ENCODE peak calls at places on chromosome 22, in seven cellular contexts. C is mucosa of descending colon; R is right atrium auricular region; G is GM10248; E is psoas muscle; D is A549; V is stimulated activated CD8-positive, alpha-beta memory T cell treated with anti-CD3 and anti-CD28 coated beads, Interleukin-2, amount 100 ng/mL, for 48 hours. J is an unnamed sample.

GRCh38 chr22:35324067-35324466 is 24.4 kb downstream of the TOM1 start:
- DNase-seq in C (no peak), R (no peak), G (no peak), E (no peak), D (no peak), V (no peak), J (no peak)

GRCh38 chr22:22877523-22878210 is 9.9 kb upstream of the IGLL5 start:
- DNase-seq in C (peak; percentile 65), R (no peak), G (no peak), E (peak; percentile 69), D (peak; percentile 61), V (peak; percentile 53), J (peak; percentile 85)

GRCh38 chr22:46320716-46321386 is 14.7 kb upstream of the TRMU start:
- DNase-seq in C (no peak), R (no peak), G (no peak), E (no peak), D (no peak), V (no peak), J (no peak)

GRCh38 chr22:47041201-47042115 is 279.0 kb downstream of the TBC1D22A start:
- DNase-seq in C (peak; percentile 37), R (no peak), G (no peak), E (no peak), D (no peak), V (no peak), J (no peak)

GRCh38 chr22:44185237-44186120 is 4.8 kb downstream of the PARVG start:
- DNase-seq in C (no peak), R (no peak), G (no peak), E (no peak), D (no peak), V (no peak), J (no peak)

GRCh38 chr22:40499187-40499753 is 128.9 kb downstream of the SGSM3 start:
- DNase-seq in C (no peak), R (peak; percentile 75), G (peak; percentile 36), E (peak; percentile 18), D (peak; percentile 89), V (no peak), J (no peak)

GRCh38 chr22:42338502-42338901 is 68.0 kb upstream of the TCF20 start:
- DNase-seq in C (no peak), R (no peak), G (no peak), E (no peak), D (no peak), V (no peak), J (no peak)

GRCh38 chr22:30909306-30909705 is 59.3 kb downstream of the MORC2 start:
- DNase-seq in C (no peak), R (no peak), G (no peak), E (no peak), D (no peak), V (no peak), J (no peak)

GRCh38 chr22:22823126-22823804 is 64.4 kb upstream of the IGLL5 start:
- DNase-seq in C (no peak), R (no peak), G (no peak), E (no peak), D (no peak), V (no peak), J (no peak)

GRCh38 chr22:24186892-24187670 is 5.8 kb downstream of the SUSD2 start:
- DNase-seq in C (peak; percentile 50), R (no peak), G (no peak), E (no peak), D (no peak), V (no peak), J (no peak)

GRCh38 chr22:39592104-39593060 is 21.8 kb downstream of the CACNA1I start:
- DNase-seq in C (no peak), R (no peak), G (no peak), E (peak; percentile 44), D (peak; percentile 71), V (no peak), J (no peak)

GRCh38 chr22:23850136-23850611 is 7.5 kb upstream of the SLC2A11 start:
- DNase-seq in C (peak; percentile 42), R (no peak), G (no peak), E (no peak), D (no peak), V (no peak), J (no peak)

GRCh38 chr22:35230839-35231584 is 26.3 kb upstream of the HMGXB4 start:
- DNase-seq in C (no peak), R (no peak), G (no peak), E (no peak), D (peak; percentile 48), V (no peak), J (peak; percentile 11)

GRCh38 chr22:17131686-17132085 is 10.5 kb upstream of the TMEM121B start:
- DNase-seq in C (no peak), R (no peak), G (no peak), E (no peak), D (no peak), V (no peak), J (no peak)

GRCh38 chr22:32204211-32204855 is 540 bp downstream of the RFPL2 start:
- DNase-seq in C (peak; percentile 45), R (no peak), G (no peak), E (no peak), D (peak; percentile 36), V (no peak), J (peak; percentile 71)

GRCh38 chr22:39634530-39635399 is 64.2 kb downstream of the CACNA1I start:
- DNase-seq in C (no peak), R (no peak), G (no peak), E (no peak), D (peak; percentile 75), V (no peak), J (no peak)

GRCh38 chr22:34414467-34415440 is 494.5 kb upstream of the LARGE1 start:
- DNase-seq in C (no peak), R (no peak), G (peak; percentile 16), E (no peak), D (peak; percentile 66), V (peak; percentile 1), J (peak; percentile 78)

GRCh38 chr22:40728731-40729189 is 49.5 kb downstream of the MCHR1 start:
- DNase-seq in C (peak; percentile 67), R (no peak), G (no peak), E (no peak), D (no peak), V (peak; percentile 40), J (no peak)

GRCh38 chr22:39625554-39626537 is 55.3 kb downstream of the CACNA1I start:
- DNase-seq in C (no peak), R (no peak), G (no peak), E (no peak), D (no peak), V (no peak), J (no peak)

GRCh38 chr22:50445071-50445879 is 29.6 kb downstream of the SBF1 start:
- DNase-seq in C (peak; percentile 59), R (no peak), G (no peak), E (peak; percentile 23), D (no peak), V (no peak), J (no peak)

GRCh38 chr22:36765943-36766450 is 9.9 kb downstream of the IFT27 start:
- DNase-seq in C (no peak), R (no peak), G (no peak), E (no peak), D (no peak), V (no peak), J (no peak)

GRCh38 chr22:28976588-28976987 is 85.0 kb downstream of the C22orf31 start:
- DNase-seq in C (no peak), R (no peak), G (no peak), E (no peak), D (no peak), V (no peak), J (no peak)

GRCh38 chr22:17087176-17088131 is 2.7 kb downstream of the IL17RA start:
- DNase-seq in C (no peak), R (no peak), G (no peak), E (no peak), D (no peak), V (no peak), J (no peak)

J was measured in ecto neural progenitor cell.